ENCODE peak calls at places on chromosomes 3 and 15, in five cellular contexts. E, Y, Q, U and G are unnamed samples.

GRCh38 chr15:92623435-92623834 is 32.1 kb downstream of the FAM174B start:
- DNase-seq in E (no peak), U (no peak), Q (no peak), Y (no peak), G (no peak)

GRCh38 chr3:11290743-11291680 is 18.8 kb downstream of the ATG7 start:
- DNase-seq in Y (no peak), U (no peak), E (no peak), Q (peak), G (peak)

GRCh38 chr15:91853968-91854943 is 748 bp downstream of the SLCO3A1 start:
- DNase-seq in U (peak), E (peak), Y (no peak), Q (peak), G (no peak)

GRCh38 chr3:16849240-16849639 is 35.5 kb upstream of the PLCL2 start:
- DNase-seq in Q (no peak), E (peak), U (peak), Y (no peak), G (no peak)

GRCh38 chr3:128133273-128133883 is 9.8 kb upstream of the RUVBL1 start:
- DNase-seq in Y (no peak), Q (no peak), E (no peak), U (peak), G (peak)

GRCh38 chr3:101827211-101828174 is 21.8 kb upstream of the NFKBIZ start:
- DNase-seq in U (peak), Y (no peak), Q (peak), E (peak), G (no peak)

GRCh38 chr3:79019137-79019923 is 748.5 kb downstream of the ROBO1 start:
- DNase-seq in U (peak), E (peak), Y (peak), Q (peak), G (peak)

GRCh38 chr3:13073042-13073906 is at the start of gene IQSEC1:
- DNase-seq in Y (peak), U (peak), E (peak), Q (peak), G (no peak)

GRCh38 chr3:120461416-120461815 is 10.6 kb upstream of the FSTL1 start:
- DNase-seq in U (no peak), Q (no peak), E (no peak), Y (no peak), G (no peak)

GRCh38 chr3:69370156-69370944 is 15.5 kb downstream of the FRMD4B start:
- DNase-seq in Q (peak), E (peak), U (no peak), Y (peak), G (no peak)

GRCh38 chr3:64345351-64345750 is 120.1 kb upstream of the PRICKLE2 start:
- DNase-seq in Y (no peak), Q (peak), E (no peak), U (no peak), G (no peak)

GRCh38 chr3:15295506-15295905 is 36.9 kb downstream of the SH3BP5 start:
- DNase-seq in Q (peak), Y (no peak), E (no peak), U (no peak), G (no peak)

GRCh38 chr3:151301787-151302186 is 14.8 kb downstream of the GPR87 start:
- DNase-seq in E (no peak), U (no peak), Q (peak), Y (no peak), G (peak)

GRCh38 chr3:14266361-14266760 is 87.7 kb downstream of the LSM3 start:
- DNase-seq in U (no peak), Q (peak), E (no peak), Y (no peak), G (peak)

GRCh38 chr15:82132742-82133141 is 86.9 kb upstream of the MEX3B start:
- DNase-seq in E (no peak), Y (no peak), Q (peak), U (no peak), G (peak)

GRCh38 chr15:40421246-40422157 is 15.9 kb downstream of the IVD start:
- DNase-seq in Q (peak), Y (peak), E (peak), U (peak), G (no peak)

GRCh38 chr3:154304116-154304786 is 20.0 kb downstream of the DHX36 start:
- DNase-seq in U (no peak), Q (peak), E (no peak), Y (no peak), G (no peak)

GRCh38 chr15:101242999-101243336 is 8.9 kb downstream of the CHSY1 start:
- DNase-seq in U (peak), E (no peak), Y (no peak), Q (no peak), G (no peak)

GRCh38 chr15:68210821-68211655 is 5.9 kb upstream of the CALML4 start:
- DNase-seq in Y (peak), U (peak), E (peak), Q (peak), G (no peak)

GRCh38 chr3:61451841-61452240 is 109.5 kb upstream of the PTPRG start:
- DNase-seq in Y (no peak), U (no peak), E (no peak), Q (no peak), G (no peak)

GRCh38 chr3:8975081-8976020 is 12.1 kb upstream of the RAD18 start:
- DNase-seq in E (no peak), U (no peak), Q (no peak), Y (no peak), G (no peak)

GRCh38 chr3:109809513-109809912 is 472.2 kb upstream of the DPPA4 start:
- DNase-seq in Y (no peak), Q (no peak), U (no peak), E (no peak), G (no peak)

GRCh38 chr15:52306270-52306669 is 10.7 kb upstream of the MYO5C start:
- DNase-seq in Q (no peak), U (no peak), E (no peak), Y (no peak), G (peak)

GRCh38 chr15:33963831-33964664 is 4.2 kb upstream of the CHRM5 start:
- DNase-seq in U (peak), Y (no peak), E (no peak), Q (peak), G (no peak)

GRCh38 chr15:45091581-45091980 is 22.4 kb downstream of the DUOX2 start:
- DNase-seq in U (no peak), E (no peak), Y (no peak), Q (peak), G (no peak)

GRCh38 chr3:51389423-51390183 is 1.5 kb upstream of the RBM15B start:
- DNase-seq in Q (peak), Y (peak), E (peak), U (peak), G (no peak)